ENCODE peak calls at places on chromosomes 1 and 21, in five cellular contexts. I, D, B, Z and W are unnamed samples.

GRCh38 chr1:210344706-210345105 is 16.0 kb downstream of the HHAT start:
- DNase-seq in I (no peak), D (peak), B (no peak), Z (no peak), W (no peak)

GRCh38 chr1:179194068-179194537 is 35.4 kb downstream of the ABL2 start:
- DNase-seq in I (no peak), D (no peak), B (no peak), Z (no peak), W (no peak)

GRCh38 chr1:94713472-94714141 is 106.5 kb upstream of the SLC44A3 start:
- DNase-seq in I (no peak), D (peak), B (peak), Z (no peak), W (no peak)

GRCh38 chr1:245060684-245061374 is 94.0 kb upstream of the KIF26B start:
- DNase-seq in I (no peak), D (peak), B (no peak), Z (no peak), W (no peak)

GRCh38 chr1:161502641-161503393 is 2.4 kb upstream of the FCGR2A start:
- DNase-seq in I (no peak), D (peak), B (no peak), Z (no peak), W (no peak)

GRCh38 chr21:45985471-45986315 is 4.1 kb downstream of the COL6A1 start:
- DNase-seq in I (no peak), D (no peak), B (peak), Z (peak), W (no peak)

GRCh38 chr1:15833842-15834405 is 13.6 kb upstream of the SPEN start:
- DNase-seq in I (no peak), D (no peak), B (no peak), Z (no peak), W (no peak)

GRCh38 chr1:206905295-206906164 is 8.3 kb downstream of the IL24 start:
- DNase-seq in I (peak), D (peak), B (no peak), Z (no peak), W (peak)

GRCh38 chr1:109499661-109500536 is 6.0 kb downstream of the CYB561D1 start:
- DNase-seq in I (peak), D (peak), B (no peak), Z (no peak), W (peak)

GRCh38 chr21:46004168-46004861 is 22.7 kb downstream of the COL6A1 start:
- DNase-seq in I (no peak), D (no peak), B (peak), Z (peak), W (no peak)

GRCh38 chr1:204275695-204276596 is 62.2 kb upstream of the GOLT1A start:
- DNase-seq in I (no peak), D (no peak), B (no peak), Z (no peak), W (no peak)

GRCh38 chr1:39657402-39657801 is 14.5 kb downstream of the NT5C1A start:
- DNase-seq in I (no peak), D (peak), B (no peak), Z (no peak), W (no peak)

GRCh38 chr1:27161594-27161993 is 6.7 kb upstream of the SLC9A1 start:
- DNase-seq in I (peak), D (no peak), B (no peak), Z (no peak), W (peak)

GRCh38 chr1:154955039-154955717 is 721 bp downstream of the PBXIP1 start:
- DNase-seq in I (peak), D (peak), B (peak), Z (peak), W (peak)

GRCh38 chr1:1423245-1423597 is 2.1 kb upstream of the ANKRD65 start:
- DNase-seq in I (no peak), D (no peak), B (no peak), Z (no peak), W (no peak)

GRCh38 chr1:231242516-231243198 is 1.6 kb downstream of the GNPAT start:
- DNase-seq in I (no peak), D (peak), B (no peak), Z (no peak), W (peak)

GRCh38 chr1:53734650-53735211 is 4.2 kb downstream of the GLIS1 start:
- DNase-seq in I (no peak), D (peak), B (no peak), Z (no peak), W (no peak)

GRCh38 chr1:21778405-21778727 is 4.6 kb downstream of the USP48 start:
- DNase-seq in I (no peak), D (no peak), B (no peak), Z (no peak), W (no peak)

GRCh38 chr1:54962612-54963395 is 17.6 kb upstream of the TMEM61 start:
- DNase-seq in I (no peak), D (no peak), B (no peak), Z (no peak), W (no peak)

GRCh38 chr1:58779837-58780585 is 3.8 kb downstream of the JUN start:
- DNase-seq in I (no peak), D (peak), B (no peak), Z (no peak), W (peak)

GRCh38 chr1:15617874-15618684 is 821 bp downstream of the DDI2 start:
- DNase-seq in I (peak), D (peak), B (no peak), Z (no peak), W (peak)

GRCh38 chr1:109192433-109192832 is 21.3 kb upstream of the SARS1 start:
- DNase-seq in I (no peak), D (no peak), B (no peak), Z (no peak), W (no peak)